ENCODE peak calls at places on chromosome 1, in four cellular contexts. A, B, U and P are unnamed samples.

GRCh38 chr1:54803761-54804470 is 2.8 kb upstream of the TTC22 start:
- DNase-seq in U (no peak), A (no peak), B (no peak), P (no peak)

GRCh38 chr1:21703318-21703963 is 34.3 kb upstream of the RAP1GAP start:
- DNase-seq in U (no peak), A (no peak), B (peak), P (no peak)

GRCh38 chr1:168628807-168629206 is 52.4 kb downstream of the XCL1 start:
- DNase-seq in B (no peak), U (no peak), A (no peak), P (no peak)

GRCh38 chr1:16644179-16645043 is 22.3 kb downstream of the RNU1-3 start:
- DNase-seq in A (peak), U (peak), B (peak), P (peak)

GRCh38 chr1:68624233-68624632 is 127.4 kb upstream of the DEPDC1 start:
- DNase-seq in U (no peak), B (no peak), A (no peak), P (no peak)

GRCh38 chr1:221839321-221839720 is 97.4 kb upstream of the DUSP10 start:
- DNase-seq in U (no peak), A (no peak), B (no peak), P (no peak)

GRCh38 chr1:12142891-12143630 is 23.7 kb upstream of the TNFRSF1B start:
- DNase-seq in B (no peak), U (no peak), A (no peak), P (no peak)

GRCh38 chr1:96660503-96660902 is 61.1 kb upstream of the PTBP2 start:
- DNase-seq in B (peak), U (no peak), A (no peak), P (no peak)

GRCh38 chr1:147241955-147242448 is 482 bp upstream of the CHD1L start:
- DNase-seq in U (no peak), A (no peak), B (no peak), P (no peak)

GRCh38 chr1:68889471-68889870 is 392.6 kb upstream of the DEPDC1 start:
- DNase-seq in U (no peak), A (no peak), B (no peak), P (no peak)

GRCh38 chr1:37480581-37481288 is 6.4 kb downstream of the ZC3H12A start:
- DNase-seq in A (no peak), B (no peak), U (no peak), P (no peak)

GRCh38 chr1:12587981-12588620 is 29.9 kb downstream of the DHRS3 start:
- DNase-seq in B (no peak), A (no peak), U (no peak), P (no peak)

GRCh38 chr1:235980976-235981375 is 83.9 kb downstream of the NID1 start:
- DNase-seq in A (no peak), U (no peak), B (no peak), P (no peak)

GRCh38 chr1:201649776-201650607 is 111.1 kb downstream of the NAV1 start:
- DNase-seq in U (no peak), A (no peak), B (peak), P (no peak)